ENCODE peak calls at places on chromosome 3, in eight cellular contexts. One of them, this sample, is unnamed.

GRCh38 chr3:23709987-23710386 is 95.8 kb upstream of the UBE2E1 start:
- ATAC-seq in activated naive CD8-positive, alpha-beta T cell treated with anti-CD3 and anti-CD28 coated beads, Interleukin-2, amount 50 U/mL, for 24 hours: no peak
- ATAC-seq in naive B cell: no peak
- ATAC-seq in natural killer cell: peak; percentile 98
- ATAC-seq in HepG2: no peak
- ATAC-seq in central memory CD8-positive, alpha-beta T cell: no peak
- ATAC-seq in effector memory CD8-positive, alpha-beta T cell: peak; percentile 62
- ATAC-seq in left lung: no peak
- ATAC-seq in this sample: no peak

GRCh38 chr3:58041182-58041825 is 33.1 kb downstream of the FLNB start:
- ATAC-seq in activated naive CD8-positive, alpha-beta T cell treated with anti-CD3 and anti-CD28 coated beads, Interleukin-2, amount 50 U/mL, for 24 hours: no peak
- ATAC-seq in naive B cell: no peak
- ATAC-seq in natural killer cell: peak; percentile 72
- ATAC-seq in HepG2: peak; percentile 65
- ATAC-seq in central memory CD8-positive, alpha-beta T cell: no peak
- ATAC-seq in effector memory CD8-positive, alpha-beta T cell: peak; percentile 33
- ATAC-seq in left lung: no peak
- ATAC-seq in this sample: no peak

GRCh38 chr3:22988566-22988965 is 214.6 kb upstream of the UBE2E2 start:
- ATAC-seq in activated naive CD8-positive, alpha-beta T cell treated with anti-CD3 and anti-CD28 coated beads, Interleukin-2, amount 50 U/mL, for 24 hours: no peak
- ATAC-seq in naive B cell: no peak
- ATAC-seq in natural killer cell: no peak
- ATAC-seq in HepG2: no peak
- ATAC-seq in central memory CD8-positive, alpha-beta T cell: no peak
- ATAC-seq in effector memory CD8-positive, alpha-beta T cell: no peak
- ATAC-seq in left lung: peak; percentile 88
- ATAC-seq in this sample: no peak

GRCh38 chr3:160808838-160809237 is 52.8 kb downstream of the PPM1L start:
- ATAC-seq in activated naive CD8-positive, alpha-beta T cell treated with anti-CD3 and anti-CD28 coated beads, Interleukin-2, amount 50 U/mL, for 24 hours: no peak
- ATAC-seq in naive B cell: no peak
- ATAC-seq in natural killer cell: no peak
- ATAC-seq in HepG2: no peak
- ATAC-seq in central memory CD8-positive, alpha-beta T cell: no peak
- ATAC-seq in effector memory CD8-positive, alpha-beta T cell: no peak
- ATAC-seq in left lung: no peak
- ATAC-seq in this sample: no peak

GRCh38 chr3:8539419-8539818 is 37.8 kb downstream of the LMCD1 start:
- ATAC-seq in activated naive CD8-positive, alpha-beta T cell treated with anti-CD3 and anti-CD28 coated beads, Interleukin-2, amount 50 U/mL, for 24 hours: no peak
- ATAC-seq in naive B cell: no peak
- ATAC-seq in natural killer cell: no peak
- ATAC-seq in HepG2: no peak
- ATAC-seq in central memory CD8-positive, alpha-beta T cell: no peak
- ATAC-seq in effector memory CD8-positive, alpha-beta T cell: no peak
- ATAC-seq in left lung: no peak
- ATAC-seq in this sample: no peak

GRCh38 chr3:24367681-24368264 is 126.9 kb downstream of the THRB start:
- ATAC-seq in activated naive CD8-positive, alpha-beta T cell treated with anti-CD3 and anti-CD28 coated beads, Interleukin-2, amount 50 U/mL, for 24 hours: no peak
- ATAC-seq in naive B cell: no peak
- ATAC-seq in natural killer cell: no peak
- ATAC-seq in HepG2: peak; percentile 9
- ATAC-seq in central memory CD8-positive, alpha-beta T cell: no peak
- ATAC-seq in effector memory CD8-positive, alpha-beta T cell: no peak
- ATAC-seq in left lung: no peak
- ATAC-seq in this sample: no peak

GRCh38 chr3:136186850-136187249 is 9.3 kb downstream of the MSL2 start:
- ATAC-seq in activated naive CD8-positive, alpha-beta T cell treated with anti-CD3 and anti-CD28 coated beads, Interleukin-2, amount 50 U/mL, for 24 hours: no peak
- ATAC-seq in naive B cell: no peak
- ATAC-seq in natural killer cell: no peak
- ATAC-seq in HepG2: no peak
- ATAC-seq in central memory CD8-positive, alpha-beta T cell: no peak
- ATAC-seq in effector memory CD8-positive, alpha-beta T cell: no peak
- ATAC-seq in left lung: no peak
- ATAC-seq in this sample: no peak

GRCh38 chr3:53583161-53583690 is 88.8 kb downstream of the CACNA1D start:
- ATAC-seq in activated naive CD8-positive, alpha-beta T cell treated with anti-CD3 and anti-CD28 coated beads, Interleukin-2, amount 50 U/mL, for 24 hours: no peak
- ATAC-seq in naive B cell: no peak
- ATAC-seq in natural killer cell: no peak
- ATAC-seq in HepG2: no peak
- ATAC-seq in central memory CD8-positive, alpha-beta T cell: no peak
- ATAC-seq in effector memory CD8-positive, alpha-beta T cell: no peak
- ATAC-seq in left lung: no peak
- ATAC-seq in this sample: no peak

GRCh38 chr3:131114201-131114600 is 87.5 kb downstream of the NEK11 start:
- ATAC-seq in activated naive CD8-positive, alpha-beta T cell treated with anti-CD3 and anti-CD28 coated beads, Interleukin-2, amount 50 U/mL, for 24 hours: no peak
- ATAC-seq in naive B cell: no peak
- ATAC-seq in natural killer cell: no peak
- ATAC-seq in HepG2: no peak
- ATAC-seq in central memory CD8-positive, alpha-beta T cell: no peak
- ATAC-seq in effector memory CD8-positive, alpha-beta T cell: no peak
- ATAC-seq in left lung: no peak
- ATAC-seq in this sample: no peak

GRCh38 chr3:40754966-40755365 is 230.2 kb downstream of the ZNF621 start:
- ATAC-seq in activated naive CD8-positive, alpha-beta T cell treated with anti-CD3 and anti-CD28 coated beads, Interleukin-2, amount 50 U/mL, for 24 hours: peak; percentile 24
- ATAC-seq in naive B cell: no peak
- ATAC-seq in natural killer cell: no peak
- ATAC-seq in HepG2: no peak
- ATAC-seq in central memory CD8-positive, alpha-beta T cell: no peak
- ATAC-seq in effector memory CD8-positive, alpha-beta T cell: no peak
- ATAC-seq in left lung: no peak
- ATAC-seq in this sample: peak; percentile 53

GRCh38 chr3:8473029-8473428 is 28.6 kb upstream of the LMCD1 start:
- ATAC-seq in activated naive CD8-positive, alpha-beta T cell treated with anti-CD3 and anti-CD28 coated beads, Interleukin-2, amount 50 U/mL, for 24 hours: no peak
- ATAC-seq in naive B cell: no peak
- ATAC-seq in natural killer cell: no peak
- ATAC-seq in HepG2: peak; percentile 31
- ATAC-seq in central memory CD8-positive, alpha-beta T cell: no peak
- ATAC-seq in effector memory CD8-positive, alpha-beta T cell: no peak
- ATAC-seq in left lung: no peak
- ATAC-seq in this sample: no peak

GRCh38 chr3:64291956-64292355 is 66.7 kb upstream of the PRICKLE2 start:
- ATAC-seq in activated naive CD8-positive, alpha-beta T cell treated with anti-CD3 and anti-CD28 coated beads, Interleukin-2, amount 50 U/mL, for 24 hours: no peak
- ATAC-seq in naive B cell: no peak
- ATAC-seq in natural killer cell: no peak
- ATAC-seq in HepG2: no peak
- ATAC-seq in central memory CD8-positive, alpha-beta T cell: no peak
- ATAC-seq in effector memory CD8-positive, alpha-beta T cell: no peak
- ATAC-seq in left lung: peak; percentile 58
- ATAC-seq in this sample: no peak

GRCh38 chr3:8406479-8406878 is 95.1 kb upstream of the LMCD1 start:
- ATAC-seq in activated naive CD8-positive, alpha-beta T cell treated with anti-CD3 and anti-CD28 coated beads, Interleukin-2, amount 50 U/mL, for 24 hours: no peak
- ATAC-seq in naive B cell: no peak
- ATAC-seq in natural killer cell: no peak
- ATAC-seq in HepG2: no peak
- ATAC-seq in central memory CD8-positive, alpha-beta T cell: no peak
- ATAC-seq in effector memory CD8-positive, alpha-beta T cell: no peak
- ATAC-seq in left lung: no peak
- ATAC-seq in this sample: no peak

GRCh38 chr3:18531662-18532061 is 106.5 kb upstream of the SATB1 start:
- ATAC-seq in activated naive CD8-positive, alpha-beta T cell treated with anti-CD3 and anti-CD28 coated beads, Interleukin-2, amount 50 U/mL, for 24 hours: peak; percentile 77
- ATAC-seq in naive B cell: peak; percentile 91
- ATAC-seq in natural killer cell: no peak
- ATAC-seq in HepG2: no peak
- ATAC-seq in central memory CD8-positive, alpha-beta T cell: no peak
- ATAC-seq in effector memory CD8-positive, alpha-beta T cell: no peak
- ATAC-seq in left lung: no peak
- ATAC-seq in this sample: peak; percentile 97

GRCh38 chr3:177810162-177810623 is 612.9 kb upstream of the TBL1XR1 start:
- ATAC-seq in activated naive CD8-positive, alpha-beta T cell treated with anti-CD3 and anti-CD28 coated beads, Interleukin-2, amount 50 U/mL, for 24 hours: no peak
- ATAC-seq in naive B cell: no peak
- ATAC-seq in natural killer cell: no peak
- ATAC-seq in HepG2: no peak
- ATAC-seq in central memory CD8-positive, alpha-beta T cell: no peak
- ATAC-seq in effector memory CD8-positive, alpha-beta T cell: no peak
- ATAC-seq in left lung: peak; percentile 59
- ATAC-seq in this sample: no peak

GRCh38 chr3:109336272-109336957 is 931 bp downstream of the DPPA4 start:
- ATAC-seq in activated naive CD8-positive, alpha-beta T cell treated with anti-CD3 and anti-CD28 coated beads, Interleukin-2, amount 50 U/mL, for 24 hours: peak; percentile 68
- ATAC-seq in naive B cell: peak; percentile 70
- ATAC-seq in natural killer cell: peak; percentile 85
- ATAC-seq in HepG2: no peak
- ATAC-seq in central memory CD8-positive, alpha-beta T cell: no peak
- ATAC-seq in effector memory CD8-positive, alpha-beta T cell: no peak
- ATAC-seq in left lung: peak; percentile 82
- ATAC-seq in this sample: no peak

GRCh38 chr3:124084398-124084881 is 92.5 kb upstream of the ROPN1 start:
- ATAC-seq in activated naive CD8-positive, alpha-beta T cell treated with anti-CD3 and anti-CD28 coated beads, Interleukin-2, amount 50 U/mL, for 24 hours: no peak
- ATAC-seq in naive B cell: no peak
- ATAC-seq in natural killer cell: no peak
- ATAC-seq in HepG2: no peak
- ATAC-seq in central memory CD8-positive, alpha-beta T cell: no peak
- ATAC-seq in effector memory CD8-positive, alpha-beta T cell: no peak
- ATAC-seq in left lung: no peak
- ATAC-seq in this sample: no peak

GRCh38 chr3:31997500-31997899 is 15.9 kb downstream of the ZNF860 start:
- ATAC-seq in activated naive CD8-positive, alpha-beta T cell treated with anti-CD3 and anti-CD28 coated beads, Interleukin-2, amount 50 U/mL, for 24 hours: no peak
- ATAC-seq in naive B cell: no peak
- ATAC-seq in natural killer cell: no peak
- ATAC-seq in HepG2: no peak
- ATAC-seq in central memory CD8-positive, alpha-beta T cell: no peak
- ATAC-seq in effector memory CD8-positive, alpha-beta T cell: no peak
- ATAC-seq in left lung: no peak
- ATAC-seq in this sample: no peak

GRCh38 chr3:74614133-74614967 is at the start of gene CNTN3:
- ATAC-seq in activated naive CD8-positive, alpha-beta T cell treated with anti-CD3 and anti-CD28 coated beads, Interleukin-2, amount 50 U/mL, for 24 hours: no peak
- ATAC-seq in naive B cell: no peak
- ATAC-seq in natural killer cell: no peak
- ATAC-seq in HepG2: no peak
- ATAC-seq in central memory CD8-positive, alpha-beta T cell: no peak
- ATAC-seq in effector memory CD8-positive, alpha-beta T cell: no peak
- ATAC-seq in left lung: peak; percentile 82
- ATAC-seq in this sample: peak; percentile 15

GRCh38 chr3:157836022-157836421 is 270.2 kb downstream of the SHOX2 start:
- ATAC-seq in activated naive CD8-positive, alpha-beta T cell treated with anti-CD3 and anti-CD28 coated beads, Interleukin-2, amount 50 U/mL, for 24 hours: no peak
- ATAC-seq in naive B cell: no peak
- ATAC-seq in natural killer cell: no peak
- ATAC-seq in HepG2: no peak
- ATAC-seq in central memory CD8-positive, alpha-beta T cell: no peak
- ATAC-seq in effector memory CD8-positive, alpha-beta T cell: no peak
- ATAC-seq in left lung: no peak
- ATAC-seq in this sample: no peak